ENCODE peak calls at places on chromosomes 11 and 22, in nine cellular contexts. C is MM.1S, G is fibroblast of lung, Q is NT2/D1, A is GM23248, F is mesendoderm, U is heart left ventricle, D is uterus, J is pancreas. P is an unnamed sample. For H3K36me3, the result is how much of the 10 kb centered on the place peaks cover.

GRCh38 chr11:96299155-96299883 is 43.7 kb downstream of the MAML2 start:
- DNase-seq in C (no peak), G (no peak), Q (no peak), A (peak), F (no peak), U (no peak), D (no peak), J (no peak), P (no peak)

GRCh38 chr11:114368918-114369680 is 31.2 kb downstream of the C11orf71 start:
- DNase-seq in C (no peak), G (no peak), Q (no peak), A (no peak), F (no peak), U (no peak), D (no peak), J (no peak), P (no peak)

GRCh38 chr11:78080084-78080817 is 589 bp upstream of the NDUFC2 start:
- DNase-seq in C (peak), G (no peak), Q (no peak), A (no peak), F (no peak), U (no peak), D (no peak), J (no peak), P (no peak)

GRCh38 chr11:125931116-125931515 is 14.7 kb upstream of the VSIG10L2 start:
- DNase-seq in C (no peak), G (no peak), Q (no peak), A (no peak), F (no peak), U (no peak), D (no peak), J (no peak), P (no peak)

GRCh38 chr11:128251140-128251539 is 336.2 kb downstream of the ETS1 start:
- DNase-seq in C (no peak), G (peak), Q (no peak), A (peak), F (no peak), U (no peak), D (no peak), J (no peak), P (no peak)

GRCh38 chr11:114207096-114207495 is 89.1 kb upstream of the NNMT start:
- DNase-seq in C (no peak), G (no peak), Q (no peak), A (no peak), F (no peak), U (no peak), D (no peak), J (no peak), P (no peak)

GRCh38 chr11:93659216-93659615 is 2.3 kb upstream of the CEP295 start:
- DNase-seq in C (no peak), G (no peak), Q (no peak), A (no peak), F (no peak), U (no peak), D (no peak), J (no peak), P (no peak)

GRCh38 chr22:22872722-22873708 is 14.6 kb upstream of the IGLL5 start:
- DNase-seq in C (no peak), G (no peak), Q (no peak), A (no peak), F (no peak), U (no peak), D (no peak), J (no peak), P (no peak)

GRCh38 chr22:44850946-44851345 is 98.6 kb downstream of the ARHGAP8 start:
- DNase-seq in C (no peak), G (no peak), Q (no peak), A (no peak), F (no peak), U (no peak), D (no peak), J (no peak), P (no peak)

GRCh38 chr11:116925050-116925449 is 87.6 kb upstream of the APOA1 start:
- DNase-seq in C (peak), G (no peak), Q (no peak), A (no peak), F (peak), U (no peak), D (no peak), J (no peak), P (no peak)

GRCh38 chr11:96464695-96465307 is 75.0 kb downstream of the JRKL start:
- DNase-seq in C (peak), G (peak), Q (peak), A (peak), F (peak), U (no peak), D (no peak), J (no peak), P (no peak)

GRCh38 chr11:86416494-86416893 is 41.8 kb downstream of the CCDC81 start:
- DNase-seq in C (no peak), G (no peak), Q (no peak), A (no peak), F (no peak), U (no peak), D (no peak), J (no peak), P (no peak)

GRCh38 chr11:60734271-60734670 is 9.8 kb downstream of the MS4A18 start:
- DNase-seq in C (no peak), G (no peak), Q (no peak), A (no peak), F (no peak), U (no peak), D (no peak), J (no peak), P (no peak)

GRCh38 chr11:2164861-2165555 is 4.0 kb upstream of the INS start:
- DNase-seq in C (no peak), G (no peak), Q (no peak), A (peak), F (no peak), U (no peak), D (no peak), J (no peak), P (no peak)

GRCh38 chr11:121669422-121669821 is 216.7 kb upstream of the SORL1-AS1 start:
- DNase-seq in C (no peak), G (no peak), Q (no peak), A (peak), F (no peak), U (no peak), D (no peak), J (no peak), P (no peak)

GRCh38 chr22:27581688-27582087 is 219.9 kb downstream of the MN1 start:
- DNase-seq in C (no peak), G (peak), Q (no peak), A (peak), F (no peak), U (peak), D (peak), J (no peak), P (peak)

GRCh38 chr22:49049691-49050090 is 778.0 kb downstream of the BRD1 start:
- DNase-seq in C (no peak), G (no peak), Q (no peak), A (no peak), F (no peak), U (no peak), D (no peak), J (no peak), P (no peak)

GRCh38 chr11:127073621-127074020 is 73.1 kb upstream of the KIRREL3 start:
- DNase-seq in C (peak), G (no peak), Q (no peak), A (peak), F (no peak), U (no peak), D (no peak), J (no peak), P (no peak)

GRCh38 chr22:26709617-26710390 is 52.4 kb downstream of the MIAT start:
- DNase-seq in C (no peak), G (peak), Q (no peak), A (peak), F (no peak), U (no peak), D (no peak), J (no peak), P (no peak)

GRCh38 chr11:22730319-22730718 is 63.9 kb downstream of the GAS2 start:
- DNase-seq in C (peak), G (peak), Q (peak), A (peak), F (peak), U (no peak), D (no peak), J (no peak), P (no peak)

GRCh38 chr11:17673951-17674350 is 45.4 kb upstream of the MYOD1 start:
- DNase-seq in C (no peak), G (no peak), Q (no peak), A (no peak), F (no peak), U (no peak), D (no peak), J (no peak), P (no peak)

GRCh38 chr11:1750481-1750839 is at the start of gene IFITM10:
- DNase-seq in C (no peak), G (no peak), Q (no peak), A (peak), F (no peak), U (no peak), D (no peak), J (peak), P (no peak)

GRCh38 chr11:103547009-103547408 is 437.8 kb downstream of the DYNC2H1 start:
- DNase-seq in C (no peak), G (no peak), Q (no peak), A (no peak), F (no peak), U (no peak), D (no peak), J (no peak), P (no peak)

GRCh38 chr11:113385749-113386148 is 1.8 kb upstream of the ANKK1 start:
- DNase-seq in C (no peak), G (no peak), Q (no peak), A (no peak), F (no peak), U (no peak), D (no peak), J (no peak), P (no peak)

GRCh38 chr11:43969543-43969942 is 27.1 kb downstream of the C11orf96 start:
- DNase-seq in C (no peak), G (no peak), Q (no peak), A (peak), F (no peak), U (peak), D (no peak), J (no peak), P (no peak)

GRCh38 chr11:27371490-27371889 is 8.5 kb upstream of the CCDC34 start:
- DNase-seq in C (no peak), G (no peak), Q (no peak), A (no peak), F (no peak), U (no peak), D (no peak), J (no peak), P (no peak)

GRCh38 chr11:27367881-27368280 is 4.9 kb upstream of the CCDC34 start:
- DNase-seq in C (no peak), G (no peak), Q (no peak), A (no peak), F (no peak), U (no peak), D (no peak), J (no peak), P (no peak)

GRCh38 chr11:27372159-27372558 is 9.1 kb upstream of the CCDC34 start:
- DNase-seq in C (no peak), G (no peak), Q (no peak), A (no peak), F (no peak), U (no peak), D (no peak), J (no peak), P (no peak)

GRCh38 chr11:27373392-27373791 is 10.4 kb upstream of the CCDC34 start:
- DNase-seq in C (peak), G (no peak), Q (no peak), A (no peak), F (no peak), U (no peak), D (no peak), J (no peak), P (no peak)

GRCh38 chr11:27370374-27370773 is 7.4 kb upstream of the CCDC34 start:
- DNase-seq in C (no peak), G (peak), Q (no peak), A (no peak), F (peak), U (no peak), D (no peak), J (no peak), P (no peak)
- H3K36me3 ChIP-seq in C (under half), G (under half), Q (under half), A (half or more), F (under half), U (half or more), D (under half), J (under half), P (under half)

GRCh38 chr22:17905445-17905844 is 118.9 kb downstream of the MICAL3 start:
- DNase-seq in C (no peak), G (no peak), Q (no peak), A (no peak), F (no peak), U (no peak), D (no peak), J (no peak), P (no peak)
- H3K36me3 ChIP-seq in C (under half), G (under half), Q (half or more), A (under half), F (under half), U (under half), D (under half), J (under half), P (under half)

GRCh38 chr11:69922015-69922595 is 102.9 kb upstream of the FGF3 start:
- DNase-seq in C (no peak), G (no peak), Q (no peak), A (no peak), F (no peak), U (peak), D (peak), J (no peak), P (no peak)

GRCh38 chr11:69923196-69923595 is 104.0 kb upstream of the FGF3 start:
- DNase-seq in C (no peak), G (no peak), Q (no peak), A (no peak), F (no peak), U (no peak), D (peak), J (no peak), P (no peak)

GRCh38 chr11:69921429-69922014 is 102.3 kb upstream of the FGF3 start:
- DNase-seq in C (no peak), G (no peak), Q (no peak), A (no peak), F (no peak), U (no peak), D (peak), J (no peak), P (no peak)

GRCh38 chr11:69923641-69924307 is 104.6 kb upstream of the FGF3 start:
- DNase-seq in C (no peak), G (no peak), Q (no peak), A (no peak), F (no peak), U (no peak), D (peak), J (no peak), P (no peak)

DNA sequence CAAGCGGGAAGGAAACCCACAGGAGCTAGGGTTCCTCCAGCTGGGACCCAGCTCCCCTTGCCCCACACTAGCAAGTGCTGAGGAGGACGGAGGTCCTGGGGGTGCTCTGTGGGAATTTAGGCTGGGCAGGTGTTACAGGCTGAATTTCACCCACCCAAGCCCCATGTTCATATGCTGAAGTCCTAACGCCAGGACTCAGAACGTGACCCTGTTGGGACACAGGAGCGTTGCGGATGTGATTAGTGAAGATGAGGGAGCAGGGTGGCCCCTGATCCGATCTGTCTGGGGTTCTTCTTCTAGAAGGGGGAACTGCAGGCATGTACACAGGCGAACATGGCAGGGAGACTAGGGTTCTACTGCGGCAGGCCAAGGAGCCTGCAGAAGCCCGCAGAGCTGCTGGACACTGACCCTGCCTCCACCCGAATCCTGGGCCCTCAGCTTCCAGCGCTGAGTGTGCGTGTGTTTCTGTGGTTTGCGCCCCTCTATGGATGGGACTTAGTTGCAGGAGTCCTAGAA is 103.4 kb upstream of the FGF3 start:
- DNase-seq in C (no peak), G (no peak), Q (no peak), A (no peak), F (no peak), U (no peak), D (no peak), J (no peak), P (no peak)
- H3K36me3 ChIP-seq in C (under half), G (under half), Q (under half), A (under half), F (under half), U (under half), D (under half), J (under half), P (under half)

GRCh38 chr22:17137226-17137625 is 16.1 kb upstream of the TMEM121B start:
- DNase-seq in C (no peak), G (no peak), Q (no peak), A (no peak), F (no peak), U (no peak), D (no peak), J (no peak), P (no peak)
- H3K36me3 ChIP-seq in C (under half), G (under half), Q (under half), A (under half), F (under half), U (under half), D (under half), J (under half), P (under half)

DNA sequence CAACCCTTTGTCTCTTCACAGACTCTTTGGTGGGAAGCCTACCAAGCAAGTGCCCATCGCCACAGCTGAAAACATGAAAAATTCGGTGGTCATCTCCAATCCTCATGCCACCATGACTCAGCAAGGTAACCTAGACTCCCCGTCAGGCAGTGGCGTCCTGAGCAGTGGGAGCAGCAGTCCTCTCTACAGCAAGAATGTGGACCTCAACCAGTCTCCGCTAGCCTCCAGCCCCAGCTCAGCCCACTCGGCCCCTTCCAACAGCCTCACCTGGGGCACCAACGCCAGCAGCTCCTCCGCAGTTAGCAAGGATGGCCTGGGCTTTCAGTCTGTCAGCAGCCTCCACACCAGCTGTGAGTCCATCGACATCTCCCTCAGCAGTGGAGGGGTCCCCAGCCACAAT is 111.6 kb downstream of the DBX1 start:
- DNase-seq in C (no peak), G (no peak), Q (no peak), A (no peak), F (no peak), U (no peak), D (no peak), J (no peak), P (no peak)
- H3K36me3 ChIP-seq in C (under half), G (under half), Q (half or more), A (under half), F (under half), U (under half), D (under half), J (under half), P (under half)

GRCh38 chr11:47353978-47354774 is 1.7 kb upstream of the MYBPC3 start:
- DNase-seq in C (no peak), G (no peak), Q (no peak), A (no peak), F (no peak), U (peak), D (no peak), J (no peak), P (no peak)
- H3K36me3 ChIP-seq in C (under half), G (under half), Q (under half), A (under half), F (under half), U (under half), D (under half), J (under half), P (under half)

GRCh38 chr22:46192210-46192993 is 42.1 kb downstream of the PPARA start:
- DNase-seq in C (no peak), G (no peak), Q (no peak), A (no peak), F (no peak), U (no peak), D (no peak), J (no peak), P (no peak)
- H3K36me3 ChIP-seq in C (under half), G (under half), Q (under half), A (under half), F (under half), U (under half), D (under half), J (under half), P (under half)

DNA sequence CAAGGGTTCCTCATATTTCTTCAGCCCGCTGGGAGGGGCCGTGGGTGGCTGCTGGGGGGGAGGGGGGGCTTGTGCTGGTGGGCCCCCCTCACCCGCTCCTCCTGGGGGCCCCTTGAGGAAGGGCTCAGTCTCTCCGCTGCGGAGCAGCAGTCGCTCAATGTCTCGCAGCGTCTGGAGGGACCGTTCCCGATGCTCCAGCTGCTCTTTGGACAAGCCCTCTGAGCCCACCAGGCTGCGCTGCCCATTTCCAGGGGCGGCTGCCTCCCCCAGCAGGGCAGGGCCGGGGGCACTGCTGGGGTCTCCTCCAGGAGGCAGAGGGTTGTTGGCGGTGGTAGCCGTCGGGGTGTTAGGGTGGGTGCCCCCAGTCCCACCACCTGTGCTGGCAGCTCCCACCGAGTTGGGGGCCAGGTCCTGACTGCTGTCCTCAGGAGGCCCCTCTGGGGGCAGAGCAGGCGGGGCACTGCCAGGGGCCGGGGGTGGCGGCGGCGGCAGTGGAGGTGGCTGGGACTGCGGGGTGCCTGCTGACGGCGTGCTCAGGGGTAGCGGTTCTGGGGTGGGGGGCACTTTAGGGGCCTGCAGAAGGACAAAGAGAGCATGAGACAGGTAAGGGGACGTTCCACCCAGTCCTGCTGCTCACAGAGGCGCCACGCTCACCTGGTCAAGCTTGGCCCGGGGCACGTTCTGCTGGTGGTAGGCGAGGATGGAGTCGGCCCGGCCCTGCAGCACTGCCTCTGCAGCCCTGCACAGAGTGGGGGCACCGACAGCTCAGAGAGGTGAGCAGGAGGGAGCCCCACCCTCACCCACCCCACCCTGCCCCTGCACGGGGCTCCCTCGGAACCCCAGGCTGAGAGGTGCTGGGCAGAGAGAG is 18.9 kb downstream of the CXCR5 start:
- DNase-seq in C (no peak), G (no peak), Q (no peak), A (no peak), F (no peak), U (no peak), D (peak), J (peak), P (no peak)
- H3K36me3 ChIP-seq in C (under half), G (under half), Q (half or more), A (under half), F (under half), U (half or more), D (under half), J (under half), P (half or more)

GRCh38 chr11:72711141-72711540 is 36.9 kb upstream of the PDE2A start:
- DNase-seq in C (no peak), G (no peak), Q (no peak), A (no peak), F (no peak), U (no peak), D (no peak), J (no peak), P (no peak)
- H3K36me3 ChIP-seq in C (under half), G (under half), Q (under half), A (under half), F (under half), U (half or more), D (under half), J (under half), P (under half)

DNA sequence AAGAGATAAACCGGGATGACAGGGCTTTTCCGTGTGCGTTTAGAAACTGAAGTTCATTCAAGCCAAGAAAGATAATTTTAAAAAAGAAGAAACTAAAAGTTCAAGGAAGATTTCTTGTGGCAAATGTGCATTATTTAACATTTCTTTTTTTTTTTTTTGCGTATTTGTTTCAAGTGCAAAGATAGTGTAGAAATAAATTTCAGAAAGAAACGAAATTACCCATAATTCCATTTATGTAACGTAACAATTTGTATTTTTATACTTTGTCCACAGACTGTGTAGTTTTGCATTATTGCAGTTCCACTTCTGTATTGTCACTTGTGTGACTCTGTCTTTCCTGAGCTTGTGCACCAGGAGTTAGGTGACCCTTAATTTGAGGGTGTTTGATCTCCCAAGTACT is 24.0 kb downstream of the SNAP29 start:
- DNase-seq in C (no peak), G (no peak), Q (no peak), A (no peak), F (no peak), U (no peak), D (no peak), J (no peak), P (no peak)
- H3K36me3 ChIP-seq in C (under half), G (under half), Q (under half), A (under half), F (under half), U (half or more), D (under half), J (under half), P (half or more)

P was measured in psoas muscle.